ENCODE peak calls at places on chromosomes 12 and 14, in nine cellular contexts. D, Q, Z, C, W, I, E, S and L are unnamed samples.

GRCh38 chr14:52266782-52267181 is 716 bp upstream of the PTGDR start:
- DNase-seq in D (peak; percentile 30), Q (no peak), Z (no peak), C (no peak), W (no peak), I (no peak), E (no peak), S (no peak), L (no peak)

GRCh38 chr12:1668833-1669543 is 21.9 kb upstream of the ADIPOR2 start:
- DNase-seq in D (no peak), Q (no peak), Z (no peak), C (no peak), W (no peak), I (no peak), E (no peak), S (no peak), L (no peak)

GRCh38 chr12:46547421-46548340 is 175.1 kb upstream of the SLC38A2 start:
- DNase-seq in D (peak; percentile 85), Q (no peak), Z (no peak), C (no peak), W (no peak), I (no peak), E (no peak), S (no peak), L (no peak)

GRCh38 chr14:96681826-96682225 is 115.4 kb upstream of the VRK1 start:
- DNase-seq in D (peak; percentile 9), Q (no peak), Z (no peak), C (no peak), W (no peak), I (no peak), E (no peak), S (no peak), L (no peak)

GRCh38 chr12:19312637-19313036 is 126.7 kb upstream of the AEBP2 start:
- DNase-seq in D (no peak), Q (no peak), Z (no peak), C (no peak), W (no peak), I (no peak), E (no peak), S (no peak), L (no peak)

GRCh38 chr12:90008277-90008676 is 299.6 kb upstream of the ATP2B1 start:
- DNase-seq in D (no peak), Q (no peak), Z (no peak), C (no peak), W (no peak), I (no peak), E (no peak), S (no peak), L (no peak)

GRCh38 chr12:67449591-67450052 is 180.5 kb downstream of the CAND1 start:
- DNase-seq in D (no peak), Q (no peak), Z (no peak), C (no peak), W (no peak), I (no peak), E (no peak), S (no peak), L (no peak)

GRCh38 chr12:69415471-69416275 is 54.5 kb upstream of the FRS2 start:
- DNase-seq in D (peak; percentile 57), Q (no peak), Z (peak; percentile 2), C (no peak), W (peak; percentile 35), I (peak; percentile 48), E (peak; percentile 64), S (peak; percentile 86), L (peak; percentile 91)

GRCh38 chr12:110689002-110689600 is at the start of gene HVCN1:
- DNase-seq in D (no peak), Q (peak; percentile 13), Z (no peak), C (peak; percentile 31), W (no peak), I (peak; percentile 53), E (no peak), S (no peak), L (peak; percentile 84)

GRCh38 chr14:61231810-61232209 is 49.3 kb downstream of the TMEM30B start:
- DNase-seq in D (no peak), Q (no peak), Z (no peak), C (no peak), W (peak; percentile 49), I (no peak), E (no peak), S (no peak), L (no peak)

GRCh38 chr12:59181378-59181777 is 261.1 kb upstream of the LRIG3 start:
- DNase-seq in D (peak; percentile 41), Q (no peak), Z (no peak), C (no peak), W (no peak), I (no peak), E (no peak), S (no peak), L (no peak)

GRCh38 chr14:39491134-39491541 is 58.9 kb upstream of the FBXO33 start:
- DNase-seq in D (no peak), Q (no peak), Z (peak; percentile 62), C (no peak), W (peak; percentile 48), I (no peak), E (no peak), S (peak; percentile 55), L (no peak)

GRCh38 chr14:88463318-88463717 is 77.9 kb downstream of the SPATA7 start:
- DNase-seq in D (no peak), Q (no peak), Z (peak; percentile 30), C (peak; percentile 9), W (no peak), I (no peak), E (no peak), S (peak; percentile 16), L (no peak)

GRCh38 chr12:60101715-60102114 is 505.9 kb downstream of the SLC16A7 start:
- DNase-seq in D (peak; percentile 39), Q (no peak), Z (no peak), C (no peak), W (no peak), I (no peak), E (no peak), S (no peak), L (no peak)

GRCh38 chr14:91293281-91293680 is 48.8 kb upstream of the GPR68 start:
- DNase-seq in D (no peak), Q (no peak), Z (no peak), C (no peak), W (no peak), I (no peak), E (no peak), S (no peak), L (no peak)

GRCh38 chr12:59596232-59597143 is 659 bp downstream of the SLC16A7 start:
- DNase-seq in D (peak; percentile 51), Q (peak; percentile 72), Z (peak; percentile 28), C (peak; percentile 68), W (peak; percentile 50), I (peak; percentile 72), E (peak; percentile 48), S (peak; percentile 87), L (peak; percentile 73)

GRCh38 chr12:106747973-106748436 is 26.5 kb upstream of the RIC8B start:
- DNase-seq in D (no peak), Q (no peak), Z (no peak), C (no peak), W (no peak), I (no peak), E (no peak), S (no peak), L (no peak)

GRCh38 chr12:123384994-123385376 is 1.1 kb downstream of the KMT5A start:
- DNase-seq in D (peak; percentile 47), Q (no peak), Z (no peak), C (no peak), W (no peak), I (no peak), E (no peak), S (peak; percentile 53), L (no peak)

GRCh38 chr12:112450725-112451124 is 32.0 kb downstream of the PTPN11 start:
- DNase-seq in D (no peak), Q (no peak), Z (peak; percentile 29), C (no peak), W (no peak), I (no peak), E (no peak), S (no peak), L (no peak)

GRCh38 chr14:98580131-98580678 is 691.8 kb downstream of the BCL11B start:
- DNase-seq in D (peak; percentile 39), Q (peak; percentile 6), Z (no peak), C (no peak), W (no peak), I (peak; percentile 29), E (peak; percentile 11), S (peak; percentile 45), L (no peak)

GRCh38 chr12:39846971-39847661 is 227.5 kb upstream of the ABCD2 start:
- DNase-seq in D (no peak), Q (no peak), Z (no peak), C (no peak), W (no peak), I (no peak), E (no peak), S (peak; percentile 19), L (no peak)

GRCh38 chr14:100056964-100057817 is 8.0 kb upstream of the EVL start:
- DNase-seq in D (peak; percentile 29), Q (no peak), Z (no peak), C (no peak), W (no peak), I (no peak), E (no peak), S (peak; percentile 58), L (peak; percentile 54)

GRCh38 chr12:110995615-110996014 is 75.2 kb upstream of the MYL2 start:
- DNase-seq in D (no peak), Q (no peak), Z (no peak), C (no peak), W (no peak), I (no peak), E (no peak), S (no peak), L (no peak)

GRCh38 chr12:40819427-40820108 is 127.3 kb downstream of the CNTN1 start:
- DNase-seq in D (no peak), Q (no peak), Z (no peak), C (no peak), W (peak; percentile 94), I (peak; percentile 9), E (peak; percentile 41), S (peak; percentile 93), L (peak; percentile 98)

GRCh38 chr12:113329022-113329790 is 5.7 kb downstream of the SLC8B1 start:
- DNase-seq in D (no peak), Q (no peak), Z (no peak), C (no peak), W (no peak), I (no peak), E (no peak), S (no peak), L (no peak)